ENCODE peak calls at places on chromosome 13, in ten cellular contexts. L is hepatocyte, N is adrenal gland, V is AG09309, X is mesendoderm, J is tibial artery, Q is suprapubic skin, Y is upper lobe of left lung, G is ovary, R is mammary epithelial cell. E is an unnamed sample.
A peak's percentile ranks its signal among the peaks of the same experiment; 100 is the strongest.

GRCh38 chr13:92390217-92390616 is 836.4 kb upstream of the GPC6 start:
- DNase-seq in R (no peak), V (no peak), G (no peak), X (no peak), J (no peak), N (no peak), Q (no peak), Y (no peak), L (peak; percentile 8), E (no peak)

GRCh38 chr13:113758651-113759524 is at the start of gene TMEM255B:
- DNase-seq in J (peak; percentile 93), R (peak; percentile 65), V (no peak), X (peak; percentile 77), G (peak; percentile 83), N (peak; percentile 87), Q (peak; percentile 92), L (peak; percentile 90), Y (peak; percentile 98), E (peak; percentile 85)

GRCh38 chr13:45511310-45512147 is 46.8 kb downstream of the COG3 start:
- DNase-seq in V (no peak), Q (no peak), G (no peak), J (no peak), L (peak; percentile 80), N (peak; percentile 33), Y (no peak), R (peak; percentile 69), X (peak; percentile 85), E (no peak)

GRCh38 chr13:39317284-39317683 is 279.0 kb downstream of the NHLRC3 start:
- DNase-seq in V (no peak), N (peak; percentile 24), X (no peak), Q (no peak), Y (no peak), R (peak; percentile 21), G (peak; percentile 61), L (no peak), J (no peak), E (peak; percentile 47)

GRCh38 chr13:49935171-49936084 is 712 bp downstream of the SPRYD7 start:
- DNase-seq in R (peak; percentile 79), G (peak; percentile 21), L (peak; percentile 60), N (no peak), Y (no peak), Q (no peak), X (peak; percentile 86), V (no peak), J (peak; percentile 71), E (peak; percentile 57)

GRCh38 chr13:99321709-99322108 is 14.5 kb upstream of the GPR183 start:
- DNase-seq in J (no peak), Q (no peak), N (no peak), L (no peak), X (no peak), Y (no peak), R (no peak), G (no peak), V (no peak), E (no peak)

GRCh38 chr13:113922412-113923118 is 51.3 kb downstream of the C13orf46 start:
- DNase-seq in R (no peak), Q (peak; percentile 65), N (peak; percentile 5), Y (no peak), J (peak; percentile 59), V (no peak), X (no peak), L (no peak), G (peak; percentile 6), E (no peak)

GRCh38 chr13:91216928-91217700 is 130.4 kb upstream of the MIR17HG start:
- DNase-seq in G (no peak), Y (no peak), V (no peak), L (no peak), J (no peak), N (no peak), Q (no peak), R (no peak), X (peak; percentile 75), E (no peak)

GRCh38 chr13:77545626-77546412 is 10.3 kb downstream of the SCEL start:
- DNase-seq in R (no peak), X (no peak), V (no peak), Y (no peak), J (no peak), N (no peak), Q (no peak), L (no peak), G (no peak), E (no peak)

GRCh38 chr13:99085139-99085845 is 107.4 kb upstream of the DOCK9 start:
- DNase-seq in V (no peak), G (peak; percentile 23), X (peak; percentile 40), Q (no peak), N (peak; percentile 27), J (no peak), Y (no peak), R (no peak), L (peak; percentile 17), E (no peak)

GRCh38 chr13:67101730-67102467 is 128.2 kb downstream of the PCDH9 start:
- DNase-seq in X (no peak), Y (no peak), R (no peak), N (no peak), Q (no peak), V (no peak), L (peak; percentile 8), G (no peak), J (no peak), E (no peak)

GRCh38 chr13:75495938-75496337 is 14.0 kb upstream of the TBC1D4 start:
- DNase-seq in V (peak; percentile 38), Y (no peak), J (no peak), X (no peak), Q (no peak), G (no peak), R (no peak), L (no peak), N (no peak), E (no peak)

GRCh38 chr13:108104736-108105135 is 110.6 kb downstream of the LIG4 start:
- DNase-seq in G (no peak), J (no peak), Y (no peak), X (no peak), V (no peak), L (no peak), Q (no peak), N (no peak), R (no peak), E (no peak)

GRCh38 chr13:80117515-80117914 is 223.4 kb downstream of the SPRY2 start:
- DNase-seq in V (no peak), R (no peak), Y (no peak), N (no peak), G (no peak), J (no peak), L (no peak), Q (no peak), X (no peak), E (no peak)

GRCh38 chr13:80123945-80124344 is 217.0 kb downstream of the SPRY2 start:
- DNase-seq in Q (no peak), V (no peak), J (no peak), Y (no peak), N (no peak), R (no peak), L (peak; percentile 8), G (no peak), X (peak; percentile 8), E (no peak)

GRCh38 chr13:80118507-80118906 is 222.4 kb downstream of the SPRY2 start:
- DNase-seq in L (no peak), N (no peak), V (no peak), G (no peak), X (no peak), R (no peak), Q (no peak), Y (no peak), J (no peak), E (no peak)

GRCh38 chr13:80118099-80118498 is 222.8 kb downstream of the SPRY2 start:
- DNase-seq in Y (no peak), J (no peak), N (no peak), G (no peak), R (no peak), X (no peak), L (no peak), Q (no peak), V (no peak), E (no peak)

GRCh38 chr13:80121038-80121437 is 219.9 kb downstream of the SPRY2 start:
- DNase-seq in J (no peak), Y (no peak), N (no peak), G (no peak), X (no peak), L (no peak), R (no peak), V (no peak), Q (no peak), E (no peak)
- H3K4me3 ChIP-seq in J (no peak overlapping the region), Y (no peak overlapping the region), N (no peak overlapping the region), G (no peak overlapping the region), X (no peak overlapping the region), L (no peak overlapping the region), R (no peak overlapping the region), V (no peak overlapping the region), Q (no peak overlapping the region), E (no peak overlapping the region)

GRCh38 chr13:110506859-110507566 is 54.5 kb downstream of the RAB20 start:
- DNase-seq in N (no peak), R (peak; percentile 13), Y (no peak), J (peak; percentile 94), X (no peak), L (peak; percentile 82), Q (no peak), G (peak; percentile 54), V (no peak), E (peak; percentile 72)
- H3K4me3 ChIP-seq in N (no peak overlapping the region), R (no peak overlapping the region), Y (no peak overlapping the region), J (no peak overlapping the region), X (no peak overlapping the region), L (no peak overlapping the region), Q (no peak overlapping the region), G (no peak overlapping the region), V (no peak overlapping the region), E (no peak overlapping the region)

DNA sequence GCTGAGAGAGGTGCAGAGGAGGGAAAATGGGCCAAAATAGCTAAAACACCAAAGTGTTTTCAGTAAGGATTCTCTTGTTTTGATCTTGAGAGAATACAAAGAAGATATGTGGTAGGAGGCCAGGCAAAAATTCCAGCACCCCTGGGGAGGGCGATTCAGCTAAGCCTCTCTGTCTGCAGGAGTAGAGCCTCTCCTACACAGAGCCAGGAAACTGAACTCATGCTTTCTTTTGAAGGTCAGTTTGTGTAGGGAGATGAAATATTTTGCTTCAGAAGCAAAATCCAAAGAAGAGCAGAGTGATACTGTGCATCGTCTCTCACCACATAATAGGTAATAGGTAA is 565.0 kb downstream of the FGF9 start:
- DNase-seq in V (no peak), N (no peak), Y (no peak), R (no peak), X (peak; percentile 89), J (no peak), Q (no peak), L (no peak), G (no peak), E (no peak)
- H3K4me3 ChIP-seq in V (no peak overlapping the region), N (no peak overlapping the region), Y (no peak overlapping the region), R (no peak overlapping the region), X (no peak overlapping the region), J (no peak overlapping the region), Q (no peak overlapping the region), L (no peak overlapping the region), G (no peak overlapping the region), E (no peak overlapping the region)

DNA sequence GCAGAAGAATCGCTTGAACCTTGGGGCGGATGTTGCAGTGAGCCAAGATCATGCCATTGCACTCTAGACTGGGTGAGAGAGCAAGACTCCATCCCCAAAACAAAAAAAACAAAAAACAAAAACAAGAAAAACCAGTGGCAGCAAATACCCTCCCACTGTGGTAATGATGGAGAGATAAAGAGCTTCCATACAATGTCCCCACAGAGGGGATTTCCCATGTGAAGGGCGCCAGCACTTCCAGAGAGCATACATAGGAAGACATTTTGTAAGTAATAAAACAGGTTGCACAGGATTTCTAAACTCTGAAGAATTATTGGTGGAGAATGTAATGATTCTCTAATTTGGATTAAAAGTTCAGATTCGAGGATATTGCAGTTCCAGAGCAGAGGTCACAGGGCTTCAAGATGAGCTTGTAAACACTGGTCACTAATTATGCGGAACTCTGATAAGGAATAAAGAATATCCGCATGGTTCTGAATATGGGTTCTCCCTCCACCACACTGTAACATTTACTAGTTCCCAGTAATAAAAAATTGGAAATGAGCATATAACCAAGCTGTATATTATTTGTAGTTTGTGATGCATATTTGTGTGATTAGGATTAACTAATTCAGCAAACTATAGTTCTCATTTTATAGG is 290.1 kb upstream of the SLC10A2 start:
- DNase-seq in Q (no peak), X (peak; percentile 52), R (no peak), J (no peak), L (no peak), Y (no peak), N (no peak), G (no peak), V (no peak), E (no peak)
- H3K4me3 ChIP-seq in Q (no peak overlapping the region), X (no peak overlapping the region), R (no peak overlapping the region), J (no peak overlapping the region), L (no peak overlapping the region), Y (no peak overlapping the region), N (no peak overlapping the region), G (no peak overlapping the region), V (no peak overlapping the region), E (no peak overlapping the region)

E was measured in psoas muscle.